ENCODE peak calls at places on chromosome 5, in ten cellular contexts. One of them, this sample, is unnamed.

GRCh38 chr5:52878671-52879070 is 91.0 kb downstream of the ITGA1 start:
- DNase-seq in posterior vena cava: no peak
- DNase-seq in skeletal muscle cell: no peak
- DNase-seq in fibroblast of the conjunctiva: no peak
- DNase-seq in upper lobe of right lung: no peak
- DNase-seq in GM12865: no peak
- DNase-seq in body of pancreas: no peak
- DNase-seq in NCI-H82: peak
- DNase-seq in amniotic stem cell: no peak
- DNase-seq in iPS-NIHi11: no peak
- DNase-seq in this sample: no peak

GRCh38 chr5:7714697-7715096 is 136.2 kb downstream of the CFAP90 start:
- DNase-seq in posterior vena cava: no peak
- DNase-seq in skeletal muscle cell: no peak
- DNase-seq in fibroblast of the conjunctiva: no peak
- DNase-seq in upper lobe of right lung: no peak
- DNase-seq in GM12865: no peak
- DNase-seq in body of pancreas: no peak
- DNase-seq in NCI-H82: no peak
- DNase-seq in amniotic stem cell: no peak
- DNase-seq in iPS-NIHi11: no peak
- DNase-seq in this sample: no peak

GRCh38 chr5:87185838-87186237 is 81.8 kb upstream of the RASA1 start:
- DNase-seq in posterior vena cava: no peak
- DNase-seq in skeletal muscle cell: no peak
- DNase-seq in fibroblast of the conjunctiva: no peak
- DNase-seq in upper lobe of right lung: no peak
- DNase-seq in GM12865: no peak
- DNase-seq in body of pancreas: no peak
- DNase-seq in NCI-H82: no peak
- DNase-seq in amniotic stem cell: no peak
- DNase-seq in iPS-NIHi11: no peak
- DNase-seq in this sample: no peak

GRCh38 chr5:166088389-166089039 is 2202.9 kb upstream of the WWC1 start:
- DNase-seq in posterior vena cava: no peak
- DNase-seq in skeletal muscle cell: no peak
- DNase-seq in fibroblast of the conjunctiva: no peak
- DNase-seq in upper lobe of right lung: no peak
- DNase-seq in GM12865: no peak
- DNase-seq in body of pancreas: no peak
- DNase-seq in NCI-H82: peak
- DNase-seq in amniotic stem cell: no peak
- DNase-seq in iPS-NIHi11: peak
- DNase-seq in this sample: no peak

GRCh38 chr5:66807743-66808142 is 211.6 kb downstream of the MAST4 start:
- DNase-seq in posterior vena cava: no peak
- DNase-seq in skeletal muscle cell: peak
- DNase-seq in fibroblast of the conjunctiva: peak
- DNase-seq in upper lobe of right lung: no peak
- DNase-seq in GM12865: no peak
- DNase-seq in body of pancreas: no peak
- DNase-seq in NCI-H82: peak
- DNase-seq in amniotic stem cell: peak
- DNase-seq in iPS-NIHi11: no peak
- DNase-seq in this sample: no peak

GRCh38 chr5:42274913-42275312 is 148.3 kb upstream of the GHR start:
- DNase-seq in posterior vena cava: no peak
- DNase-seq in skeletal muscle cell: peak
- DNase-seq in fibroblast of the conjunctiva: peak
- DNase-seq in upper lobe of right lung: no peak
- DNase-seq in GM12865: no peak
- DNase-seq in body of pancreas: no peak
- DNase-seq in NCI-H82: no peak
- DNase-seq in amniotic stem cell: no peak
- DNase-seq in iPS-NIHi11: peak
- DNase-seq in this sample: no peak

GRCh38 chr5:82885657-82886389 is 191.4 kb downstream of the TMEM167A start:
- DNase-seq in posterior vena cava: no peak
- DNase-seq in skeletal muscle cell: peak
- DNase-seq in fibroblast of the conjunctiva: no peak
- DNase-seq in upper lobe of right lung: no peak
- DNase-seq in GM12865: peak
- DNase-seq in body of pancreas: peak
- DNase-seq in NCI-H82: no peak
- DNase-seq in amniotic stem cell: no peak
- DNase-seq in iPS-NIHi11: no peak
- DNase-seq in this sample: peak

GRCh38 chr5:97846646-97847045 is 663.6 kb upstream of the RIOK2 start:
- DNase-seq in posterior vena cava: no peak
- DNase-seq in skeletal muscle cell: no peak
- DNase-seq in fibroblast of the conjunctiva: no peak
- DNase-seq in upper lobe of right lung: no peak
- DNase-seq in GM12865: no peak
- DNase-seq in body of pancreas: no peak
- DNase-seq in NCI-H82: no peak
- DNase-seq in amniotic stem cell: no peak
- DNase-seq in iPS-NIHi11: no peak
- DNase-seq in this sample: no peak

GRCh38 chr5:133944263-133945230 is 23.9 kb downstream of the C5orf15 start:
- DNase-seq in posterior vena cava: peak
- DNase-seq in skeletal muscle cell: no peak
- DNase-seq in fibroblast of the conjunctiva: peak
- DNase-seq in upper lobe of right lung: no peak
- DNase-seq in GM12865: peak
- DNase-seq in body of pancreas: peak
- DNase-seq in NCI-H82: peak
- DNase-seq in amniotic stem cell: no peak
- DNase-seq in iPS-NIHi11: peak
- DNase-seq in this sample: peak

GRCh38 chr5:176373100-176373818 is 8.0 kb downstream of the ARL10 start:
- DNase-seq in posterior vena cava: peak
- DNase-seq in skeletal muscle cell: no peak
- DNase-seq in fibroblast of the conjunctiva: no peak
- DNase-seq in upper lobe of right lung: no peak
- DNase-seq in GM12865: no peak
- DNase-seq in body of pancreas: peak
- DNase-seq in NCI-H82: no peak
- DNase-seq in amniotic stem cell: no peak
- DNase-seq in iPS-NIHi11: no peak
- DNase-seq in this sample: no peak

GRCh38 chr5:139795074-139796001 is at the start of gene PSD2:
- DNase-seq in posterior vena cava: no peak
- DNase-seq in skeletal muscle cell: no peak
- DNase-seq in fibroblast of the conjunctiva: no peak
- DNase-seq in upper lobe of right lung: no peak
- DNase-seq in GM12865: no peak
- DNase-seq in body of pancreas: peak
- DNase-seq in NCI-H82: peak
- DNase-seq in amniotic stem cell: no peak
- DNase-seq in iPS-NIHi11: peak
- DNase-seq in this sample: peak

GRCh38 chr5:97101189-97101910 is 41.1 kb downstream of the LIX1 start:
- DNase-seq in posterior vena cava: no peak
- DNase-seq in skeletal muscle cell: no peak
- DNase-seq in fibroblast of the conjunctiva: no peak
- DNase-seq in upper lobe of right lung: no peak
- DNase-seq in GM12865: no peak
- DNase-seq in body of pancreas: no peak
- DNase-seq in NCI-H82: no peak
- DNase-seq in amniotic stem cell: no peak
- DNase-seq in iPS-NIHi11: no peak
- DNase-seq in this sample: no peak

GRCh38 chr5:543755-544674 is 19.8 kb upstream of the SLC9A3 start:
- DNase-seq in posterior vena cava: peak
- DNase-seq in skeletal muscle cell: no peak
- DNase-seq in fibroblast of the conjunctiva: no peak
- DNase-seq in upper lobe of right lung: peak
- DNase-seq in GM12865: peak
- DNase-seq in body of pancreas: peak
- DNase-seq in NCI-H82: no peak
- DNase-seq in amniotic stem cell: no peak
- DNase-seq in iPS-NIHi11: no peak
- DNase-seq in this sample: peak

GRCh38 chr5:90480699-90481098 is 6.0 kb downstream of the POLR3G start:
- DNase-seq in posterior vena cava: no peak
- DNase-seq in skeletal muscle cell: no peak
- DNase-seq in fibroblast of the conjunctiva: no peak
- DNase-seq in upper lobe of right lung: no peak
- DNase-seq in GM12865: no peak
- DNase-seq in body of pancreas: no peak
- DNase-seq in NCI-H82: no peak
- DNase-seq in amniotic stem cell: no peak
- DNase-seq in iPS-NIHi11: no peak
- DNase-seq in this sample: no peak

GRCh38 chr5:179264053-179264540 is 81.2 kb downstream of the ADAMTS2 start:
- DNase-seq in posterior vena cava: peak
- DNase-seq in skeletal muscle cell: no peak
- DNase-seq in fibroblast of the conjunctiva: no peak
- DNase-seq in upper lobe of right lung: peak
- DNase-seq in GM12865: no peak
- DNase-seq in body of pancreas: no peak
- DNase-seq in NCI-H82: no peak
- DNase-seq in amniotic stem cell: no peak
- DNase-seq in iPS-NIHi11: no peak
- DNase-seq in this sample: no peak

GRCh38 chr5:79025054-79025465 is 40.0 kb upstream of the ARSB start:
- DNase-seq in posterior vena cava: peak
- DNase-seq in skeletal muscle cell: peak
- DNase-seq in fibroblast of the conjunctiva: peak
- DNase-seq in upper lobe of right lung: peak
- DNase-seq in GM12865: peak
- DNase-seq in body of pancreas: peak
- DNase-seq in NCI-H82: peak
- DNase-seq in amniotic stem cell: peak
- DNase-seq in iPS-NIHi11: peak
- DNase-seq in this sample: peak

GRCh38 chr5:154369682-154370081 is 76.1 kb upstream of the SAP30L start:
- DNase-seq in posterior vena cava: no peak
- DNase-seq in skeletal muscle cell: no peak
- DNase-seq in fibroblast of the conjunctiva: no peak
- DNase-seq in upper lobe of right lung: no peak
- DNase-seq in GM12865: no peak
- DNase-seq in body of pancreas: no peak
- DNase-seq in NCI-H82: no peak
- DNase-seq in amniotic stem cell: no peak
- DNase-seq in iPS-NIHi11: no peak
- DNase-seq in this sample: no peak

GRCh38 chr5:74622122-74622521 is 18.4 kb downstream of the ENC1 start:
- DNase-seq in posterior vena cava: no peak
- DNase-seq in skeletal muscle cell: no peak
- DNase-seq in fibroblast of the conjunctiva: no peak
- DNase-seq in upper lobe of right lung: no peak
- DNase-seq in GM12865: peak
- DNase-seq in body of pancreas: no peak
- DNase-seq in NCI-H82: no peak
- DNase-seq in amniotic stem cell: no peak
- DNase-seq in iPS-NIHi11: no peak
- DNase-seq in this sample: peak

GRCh38 chr5:10424124-10424731 is 17.5 kb upstream of the ROPN1L start:
- DNase-seq in posterior vena cava: no peak
- DNase-seq in skeletal muscle cell: no peak
- DNase-seq in fibroblast of the conjunctiva: peak
- DNase-seq in upper lobe of right lung: no peak
- DNase-seq in GM12865: peak
- DNase-seq in body of pancreas: peak
- DNase-seq in NCI-H82: peak
- DNase-seq in amniotic stem cell: no peak
- DNase-seq in iPS-NIHi11: peak
- DNase-seq in this sample: no peak

GRCh38 chr5:77882670-77883257 is 106.6 kb upstream of the TBCA start:
- DNase-seq in posterior vena cava: no peak
- DNase-seq in skeletal muscle cell: peak
- DNase-seq in fibroblast of the conjunctiva: peak
- DNase-seq in upper lobe of right lung: no peak
- DNase-seq in GM12865: peak
- DNase-seq in body of pancreas: no peak
- DNase-seq in NCI-H82: no peak
- DNase-seq in amniotic stem cell: peak
- DNase-seq in iPS-NIHi11: no peak
- DNase-seq in this sample: no peak

GRCh38 chr5:169862348-169862905 is 117.9 kb downstream of the INSYN2B start:
- DNase-seq in posterior vena cava: no peak
- DNase-seq in skeletal muscle cell: peak
- DNase-seq in fibroblast of the conjunctiva: no peak
- DNase-seq in upper lobe of right lung: no peak
- DNase-seq in GM12865: no peak
- DNase-seq in body of pancreas: no peak
- DNase-seq in NCI-H82: peak
- DNase-seq in amniotic stem cell: no peak
- DNase-seq in iPS-NIHi11: no peak
- DNase-seq in this sample: no peak

GRCh38 chr5:140573683-140574082 is 9.1 kb downstream of the SLC35A4 start:
- DNase-seq in posterior vena cava: no peak
- DNase-seq in skeletal muscle cell: no peak
- DNase-seq in fibroblast of the conjunctiva: no peak
- DNase-seq in upper lobe of right lung: peak
- DNase-seq in GM12865: no peak
- DNase-seq in body of pancreas: no peak
- DNase-seq in NCI-H82: no peak
- DNase-seq in amniotic stem cell: no peak
- DNase-seq in iPS-NIHi11: no peak
- DNase-seq in this sample: no peak

GRCh38 chr5:172712610-172713009 is 58.4 kb downstream of the DUSP1 start:
- DNase-seq in posterior vena cava: peak
- DNase-seq in skeletal muscle cell: no peak
- DNase-seq in fibroblast of the conjunctiva: no peak
- DNase-seq in upper lobe of right lung: no peak
- DNase-seq in GM12865: no peak
- DNase-seq in body of pancreas: no peak
- DNase-seq in NCI-H82: no peak
- DNase-seq in amniotic stem cell: no peak
- DNase-seq in iPS-NIHi11: no peak
- DNase-seq in this sample: no peak

GRCh38 chr5:77974576-77974975 is 198.4 kb upstream of the TBCA start:
- DNase-seq in posterior vena cava: no peak
- DNase-seq in skeletal muscle cell: no peak
- DNase-seq in fibroblast of the conjunctiva: no peak
- DNase-seq in upper lobe of right lung: no peak
- DNase-seq in GM12865: no peak
- DNase-seq in body of pancreas: no peak
- DNase-seq in NCI-H82: no peak
- DNase-seq in amniotic stem cell: no peak
- DNase-seq in iPS-NIHi11: no peak
- DNase-seq in this sample: no peak

GRCh38 chr5:116395708-116396203 is 178.9 kb downstream of the SEMA6A start:
- DNase-seq in posterior vena cava: no peak
- DNase-seq in skeletal muscle cell: no peak
- DNase-seq in fibroblast of the conjunctiva: no peak
- DNase-seq in upper lobe of right lung: no peak
- DNase-seq in GM12865: no peak
- DNase-seq in body of pancreas: peak
- DNase-seq in NCI-H82: peak
- DNase-seq in amniotic stem cell: no peak
- DNase-seq in iPS-NIHi11: no peak
- DNase-seq in this sample: no peak

GRCh38 chr5:411728-412127 is 31.2 kb upstream of the EXOC3 start:
- DNase-seq in posterior vena cava: peak
- DNase-seq in skeletal muscle cell: no peak
- DNase-seq in fibroblast of the conjunctiva: no peak
- DNase-seq in upper lobe of right lung: peak
- DNase-seq in GM12865: no peak
- DNase-seq in body of pancreas: peak
- DNase-seq in NCI-H82: no peak
- DNase-seq in amniotic stem cell: no peak
- DNase-seq in iPS-NIHi11: no peak
- DNase-seq in this sample: no peak

GRCh38 chr5:129593525-129593924 is 133.4 kb downstream of the ADAMTS19 start:
- DNase-seq in posterior vena cava: no peak
- DNase-seq in skeletal muscle cell: peak
- DNase-seq in fibroblast of the conjunctiva: no peak
- DNase-seq in upper lobe of right lung: no peak
- DNase-seq in GM12865: no peak
- DNase-seq in body of pancreas: no peak
- DNase-seq in NCI-H82: no peak
- DNase-seq in amniotic stem cell: no peak
- DNase-seq in iPS-NIHi11: no peak
- DNase-seq in this sample: no peak

GRCh38 chr5:130074820-130075219 is 170.6 kb downstream of the CHSY3 start:
- DNase-seq in posterior vena cava: no peak
- DNase-seq in skeletal muscle cell: no peak
- DNase-seq in fibroblast of the conjunctiva: no peak
- DNase-seq in upper lobe of right lung: no peak
- DNase-seq in GM12865: no peak
- DNase-seq in body of pancreas: no peak
- DNase-seq in NCI-H82: no peak
- DNase-seq in amniotic stem cell: no peak
- DNase-seq in iPS-NIHi11: no peak
- DNase-seq in this sample: no peak

This sample was measured in GM13976.